ENCODE peak calls at places on chromosomes 5 and 9, in six cellular contexts. One of them, this sample, is unnamed.

GRCh38 chr5:93156566-93156965 is 424.5 kb downstream of the NR2F1-AS1 start:
- DNase-seq in pancreas: no peak
- DNase-seq in cardiac muscle cell: no peak
- DNase-seq in ovary: no peak
- DNase-seq in Calu3: no peak
- DNase-seq in B cell: no peak
- DNase-seq in this sample: no peak

GRCh38 chr5:125536582-125536981 is 790.1 kb upstream of the ZNF608 start:
- DNase-seq in pancreas: no peak
- DNase-seq in cardiac muscle cell: no peak
- DNase-seq in ovary: no peak
- DNase-seq in Calu3: no peak
- DNase-seq in B cell: no peak
- DNase-seq in this sample: peak; percentile 37

GRCh38 chr5:72412283-72413055 is 92.3 kb downstream of the PTCD2 start:
- DNase-seq in pancreas: no peak
- DNase-seq in cardiac muscle cell: no peak
- DNase-seq in ovary: no peak
- DNase-seq in Calu3: no peak
- DNase-seq in B cell: no peak
- DNase-seq in this sample: no peak

GRCh38 chr5:138212828-138213160 is 329 bp downstream of the CDC23 start:
- DNase-seq in pancreas: peak; percentile 19
- DNase-seq in cardiac muscle cell: no peak
- DNase-seq in ovary: no peak
- DNase-seq in Calu3: peak; percentile 7
- DNase-seq in B cell: no peak
- DNase-seq in this sample: no peak

GRCh38 chr5:147643142-147643541 is 133.3 kb upstream of the DPYSL3 start:
- DNase-seq in pancreas: no peak
- DNase-seq in cardiac muscle cell: no peak
- DNase-seq in ovary: no peak
- DNase-seq in Calu3: no peak
- DNase-seq in B cell: no peak
- DNase-seq in this sample: peak; percentile 78

GRCh38 chr5:123156577-123157296 is 67.7 kb downstream of the PRDM6 start:
- DNase-seq in pancreas: no peak
- DNase-seq in cardiac muscle cell: no peak
- DNase-seq in ovary: peak; percentile 24
- DNase-seq in Calu3: no peak
- DNase-seq in B cell: no peak
- DNase-seq in this sample: peak; percentile 73

GRCh38 chr5:79800979-79801827 is 111.6 kb downstream of the CMYA5 start:
- DNase-seq in pancreas: no peak
- DNase-seq in cardiac muscle cell: no peak
- DNase-seq in ovary: no peak
- DNase-seq in Calu3: no peak
- DNase-seq in B cell: no peak
- DNase-seq in this sample: no peak

GRCh38 chr5:88882321-88883038 is 504 bp downstream of the MEF2C start:
- DNase-seq in pancreas: no peak
- DNase-seq in cardiac muscle cell: no peak
- DNase-seq in ovary: no peak
- DNase-seq in Calu3: no peak
- DNase-seq in B cell: peak; percentile 48
- DNase-seq in this sample: no peak

GRCh38 chr5:144422025-144422424 is 251.4 kb downstream of the KCTD16 start:
- DNase-seq in pancreas: no peak
- DNase-seq in cardiac muscle cell: no peak
- DNase-seq in ovary: no peak
- DNase-seq in Calu3: no peak
- DNase-seq in B cell: no peak
- DNase-seq in this sample: no peak

GRCh38 chr5:34620185-34620584 is 35.9 kb upstream of the RAI14 start:
- DNase-seq in pancreas: no peak
- DNase-seq in cardiac muscle cell: no peak
- DNase-seq in ovary: no peak
- DNase-seq in Calu3: no peak
- DNase-seq in B cell: no peak
- DNase-seq in this sample: no peak

GRCh38 chr5:912356-913091 is 19.8 kb downstream of the TRIP13 start:
- DNase-seq in pancreas: no peak
- DNase-seq in cardiac muscle cell: no peak
- DNase-seq in ovary: peak; percentile 9
- DNase-seq in Calu3: no peak
- DNase-seq in B cell: no peak
- DNase-seq in this sample: peak; percentile 97

GRCh38 chr5:153641183-153641688 is 150.8 kb downstream of the GRIA1 start:
- DNase-seq in pancreas: no peak
- DNase-seq in cardiac muscle cell: peak; percentile 21
- DNase-seq in ovary: no peak
- DNase-seq in Calu3: no peak
- DNase-seq in B cell: no peak
- DNase-seq in this sample: no peak

GRCh38 chr5:80083115-80083890 is 48.2 kb downstream of the THBS4 start:
- DNase-seq in pancreas: peak; percentile 13
- DNase-seq in cardiac muscle cell: peak; percentile 82
- DNase-seq in ovary: peak; percentile 57
- DNase-seq in Calu3: peak; percentile 31
- DNase-seq in B cell: no peak
- DNase-seq in this sample: peak; percentile 82

GRCh38 chr9:101601904-101602765 is 7.4 kb upstream of the PPP3R2 start:
- DNase-seq in pancreas: peak; percentile 21
- DNase-seq in cardiac muscle cell: peak; percentile 64
- DNase-seq in ovary: no peak
- DNase-seq in Calu3: peak; percentile 10
- DNase-seq in B cell: no peak
- DNase-seq in this sample: peak; percentile 72

GRCh38 chr9:122572456-122572855 is 10.7 kb downstream of the OR1L8 start:
- DNase-seq in pancreas: no peak
- DNase-seq in cardiac muscle cell: no peak
- DNase-seq in ovary: no peak
- DNase-seq in Calu3: no peak
- DNase-seq in B cell: no peak
- DNase-seq in this sample: no peak

GRCh38 chr5:180313677-180314076 is 21.8 kb upstream of the MAPK9 start:
- DNase-seq in pancreas: no peak
- DNase-seq in cardiac muscle cell: no peak
- DNase-seq in ovary: peak; percentile 56
- DNase-seq in Calu3: no peak
- DNase-seq in B cell: no peak
- DNase-seq in this sample: peak; percentile 82

GRCh38 chr5:105616599-105616998 is 2054.0 kb upstream of the NUDT12 start:
- DNase-seq in pancreas: no peak
- DNase-seq in cardiac muscle cell: no peak
- DNase-seq in ovary: no peak
- DNase-seq in Calu3: no peak
- DNase-seq in B cell: no peak
- DNase-seq in this sample: no peak

GRCh38 chr5:8908055-8908683 is 637.7 kb downstream of the SEMA5A start:
- DNase-seq in pancreas: peak; percentile 47
- DNase-seq in cardiac muscle cell: peak; percentile 45
- DNase-seq in ovary: no peak
- DNase-seq in Calu3: peak; percentile 15
- DNase-seq in B cell: no peak
- DNase-seq in this sample: peak; percentile 62

GRCh38 chr9:94796687-94797086 is 70.2 kb downstream of the AOPEP start:
- DNase-seq in pancreas: no peak
- DNase-seq in cardiac muscle cell: no peak
- DNase-seq in ovary: no peak
- DNase-seq in Calu3: no peak
- DNase-seq in B cell: no peak
- DNase-seq in this sample: no peak
- TF ChIP-seq CTCF in pancreas: no peak
- TF ChIP-seq CTCF in cardiac muscle cell: no peak
- TF ChIP-seq CTCF in ovary: no peak
- TF ChIP-seq CTCF in Calu3: no peak
- TF ChIP-seq CTCF in B cell: no peak
- TF ChIP-seq CTCF in this sample: no peak

GRCh38 chr9:95575796-95576195 is 59.0 kb upstream of the PTCH1 start:
- DNase-seq in pancreas: no peak
- DNase-seq in cardiac muscle cell: no peak
- DNase-seq in ovary: no peak
- DNase-seq in Calu3: no peak
- DNase-seq in B cell: no peak
- DNase-seq in this sample: no peak

GRCh38 chr9:95573463-95573862 is 56.7 kb upstream of the PTCH1 start:
- DNase-seq in pancreas: no peak
- DNase-seq in cardiac muscle cell: no peak
- DNase-seq in ovary: no peak
- DNase-seq in Calu3: no peak
- DNase-seq in B cell: no peak
- DNase-seq in this sample: no peak

GRCh38 chr9:95574866-95575553 is 58.2 kb upstream of the PTCH1 start:
- DNase-seq in pancreas: no peak
- DNase-seq in cardiac muscle cell: no peak
- DNase-seq in ovary: no peak
- DNase-seq in Calu3: no peak
- DNase-seq in B cell: no peak
- DNase-seq in this sample: no peak

GRCh38 chr9:95572370-95573151 is 55.8 kb upstream of the PTCH1 start:
- DNase-seq in pancreas: no peak
- DNase-seq in cardiac muscle cell: no peak
- DNase-seq in ovary: no peak
- DNase-seq in Calu3: no peak
- DNase-seq in B cell: no peak
- DNase-seq in this sample: no peak

GRCh38 chr9:95574176-95574575 is 57.4 kb upstream of the PTCH1 start:
- DNase-seq in pancreas: no peak
- DNase-seq in cardiac muscle cell: no peak
- DNase-seq in ovary: no peak
- DNase-seq in Calu3: no peak
- DNase-seq in B cell: no peak
- DNase-seq in this sample: no peak
- TF ChIP-seq CTCF in pancreas: no peak
- TF ChIP-seq CTCF in cardiac muscle cell: no peak
- TF ChIP-seq CTCF in ovary: no peak
- TF ChIP-seq CTCF in Calu3: no peak
- TF ChIP-seq CTCF in B cell: no peak
- TF ChIP-seq CTCF in this sample: no peak

GRCh38 chr5:171152382-171152781 is 156.7 kb upstream of the TLX3 start:
- DNase-seq in pancreas: no peak
- DNase-seq in cardiac muscle cell: no peak
- DNase-seq in ovary: no peak
- DNase-seq in Calu3: no peak
- DNase-seq in B cell: no peak
- DNase-seq in this sample: peak; percentile 47
- TF ChIP-seq CTCF in pancreas: no peak
- TF ChIP-seq CTCF in cardiac muscle cell: peak; percentile 26
- TF ChIP-seq CTCF in ovary: no peak
- TF ChIP-seq CTCF in Calu3: no peak
- TF ChIP-seq CTCF in B cell: no peak
- TF ChIP-seq CTCF in this sample: no peak

DNA sequence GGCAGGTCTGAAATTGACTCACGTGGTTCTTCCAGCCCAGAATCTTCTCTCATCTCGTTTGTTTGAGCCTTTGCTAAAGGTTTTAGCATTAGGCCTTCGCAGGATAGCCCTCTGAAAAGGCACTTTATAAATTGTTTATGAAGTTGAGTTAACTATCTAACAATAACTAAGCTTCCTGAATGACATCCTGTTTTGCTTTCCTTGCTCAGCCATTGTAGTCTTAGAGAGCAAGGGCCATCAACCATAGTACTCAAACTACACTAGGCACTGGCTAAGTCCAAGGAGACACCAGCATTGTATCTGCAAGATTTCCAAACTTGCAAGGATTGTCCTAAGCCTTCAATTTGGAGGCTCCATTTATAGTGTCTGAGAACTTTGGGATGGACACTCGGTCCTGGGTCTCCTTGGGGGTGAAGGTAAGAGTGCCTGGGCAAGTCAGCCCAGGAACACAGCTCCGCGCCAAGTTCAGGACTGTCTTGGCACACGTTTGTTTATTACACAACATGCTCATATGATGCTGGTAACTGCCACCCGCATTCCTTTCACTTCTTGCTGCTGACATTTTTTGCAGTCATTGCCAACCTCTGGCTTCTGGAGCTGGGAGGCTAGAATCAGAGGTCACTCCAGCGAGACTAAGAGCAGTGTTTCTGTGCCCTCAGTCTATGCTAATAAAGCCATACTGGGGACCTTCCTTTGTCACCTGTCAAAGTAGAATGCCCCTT is 151.1 kb downstream of the ESM1 start:
- DNase-seq in pancreas: peak; percentile 41
- DNase-seq in cardiac muscle cell: no peak
- DNase-seq in ovary: no peak
- DNase-seq in Calu3: no peak
- DNase-seq in B cell: no peak
- DNase-seq in this sample: peak; percentile 71
- TF ChIP-seq CTCF in pancreas: no peak
- TF ChIP-seq CTCF in cardiac muscle cell: no peak
- TF ChIP-seq CTCF in ovary: no peak
- TF ChIP-seq CTCF in Calu3: no peak
- TF ChIP-seq CTCF in B cell: no peak
- TF ChIP-seq CTCF in this sample: no peak

This sample was measured in MCF 10A.